ENCODE peak calls at places on chromosome 7, in six cellular contexts. B is breast epithelium, W is GM12878, U is HL-60, C is HepG2, Y is GM23338. M is an unnamed sample.

GRCh38 chr7:36652431-36652830 is 71.9 kb downstream of the AOAH start:
- DNase-seq in B (no peak), C (no peak), Y (no peak), U (no peak), W (no peak), M (no peak)

GRCh38 chr7:30445770-30446169 is 32.8 kb downstream of the NOD1 start:
- DNase-seq in U (peak; percentile 92), W (peak; percentile 82), Y (peak; percentile 74), B (no peak), C (peak; percentile 74), M (peak; percentile 45)

GRCh38 chr7:8388257-8388625 is 45.2 kb upstream of the NXPH1 start:
- DNase-seq in C (no peak), B (no peak), U (no peak), Y (no peak), W (no peak), M (no peak)

GRCh38 chr7:100827330-100828226 is at the start of gene EPHB4:
- DNase-seq in W (no peak), B (peak; percentile 76), C (peak; percentile 90), Y (peak; percentile 98), U (peak; percentile 54), M (peak; percentile 64)

GRCh38 chr7:12757443-12757842 is 70.0 kb downstream of the ARL4A start:
- DNase-seq in B (no peak), Y (no peak), W (no peak), C (no peak), U (no peak), M (no peak)

GRCh38 chr7:121133444-121133843 is 144.9 kb downstream of the CPED1 start:
- DNase-seq in W (no peak), C (no peak), U (no peak), Y (no peak), B (no peak), M (no peak)

GRCh38 chr7:114416089-114416990 is 1.7 kb downstream of the FOXP2 start:
- DNase-seq in C (no peak), U (no peak), Y (no peak), W (no peak), B (no peak), M (no peak)

GRCh38 chr7:21867816-21868646 is 77.7 kb downstream of the CDCA7L start:
- DNase-seq in B (no peak), U (no peak), W (no peak), Y (peak; percentile 47), C (no peak), M (no peak)

GRCh38 chr7:54944179-54944578 is 74.6 kb upstream of the EGFR start:
- DNase-seq in Y (no peak), W (no peak), U (no peak), B (no peak), C (no peak), M (no peak)

GRCh38 chr7:129010075-129010474 is 44.8 kb downstream of the TNPO3 start:
- DNase-seq in Y (no peak), U (no peak), W (no peak), B (no peak), C (no peak), M (no peak)

GRCh38 chr7:157468221-157469111 is 131.7 kb downstream of the DNAJB6 start:
- DNase-seq in W (no peak), C (no peak), B (no peak), Y (no peak), U (no peak), M (no peak)

GRCh38 chr7:66205736-66206080 is 574 bp downstream of the TPST1 start:
- DNase-seq in Y (peak; percentile 27), W (no peak), C (no peak), B (no peak), U (no peak), M (no peak)

GRCh38 chr7:155830961-155831806 is 18.9 kb upstream of the SHH start:
- DNase-seq in C (no peak), B (no peak), Y (no peak), U (no peak), W (no peak), M (no peak)

GRCh38 chr7:44646176-44646920 is 39.9 kb downstream of the OGDH start:
- DNase-seq in B (no peak), U (no peak), W (no peak), Y (no peak), C (no peak), M (no peak)

GRCh38 chr7:140435252-140435895 is 31.5 kb downstream of the RAB19 start:
- DNase-seq in U (no peak), B (no peak), C (no peak), Y (peak; percentile 58), W (no peak), M (no peak)

GRCh38 chr7:55248526-55248925 is 116.6 kb upstream of the LANCL2 start:
- DNase-seq in U (no peak), B (no peak), W (no peak), Y (no peak), C (no peak), M (no peak)

GRCh38 chr7:22357311-22358175 is 589 bp upstream of the RAPGEF5 start:
- DNase-seq in W (no peak), Y (peak; percentile 49), C (peak; percentile 84), U (no peak), B (no peak), M (no peak)

GRCh38 chr7:77550586-77550985 is 13.5 kb downstream of the PTPN12 start:
- DNase-seq in B (no peak), W (no peak), U (no peak), Y (no peak), C (no peak), M (no peak)

GRCh38 chr7:4951903-4952636 is 6.9 kb downstream of the MMD2 start:
- DNase-seq in B (no peak), U (no peak), C (no peak), Y (peak; percentile 59), W (peak; percentile 13), M (no peak)

GRCh38 chr7:129434846-129435318 is 650 bp downstream of the STRIP2 start:
- DNase-seq in B (no peak), C (peak; percentile 2), Y (peak; percentile 65), W (no peak), U (no peak), M (no peak)

GRCh38 chr7:157496426-157497275 is 159.8 kb downstream of the DNAJB6 start:
- DNase-seq in B (no peak), U (no peak), W (no peak), C (no peak), Y (no peak), M (no peak)

GRCh38 chr7:133036290-133036689 is 45.6 kb downstream of the CHCHD3 start:
- DNase-seq in Y (no peak), W (no peak), B (no peak), C (no peak), U (no peak), M (no peak)

GRCh38 chr7:123329988-123330643 is 130.3 kb upstream of the SLC13A1 start:
- DNase-seq in W (no peak), C (no peak), U (no peak), B (no peak), Y (peak; percentile 6), M (no peak)

GRCh38 chr7:93719546-93719945 is 145.0 kb upstream of the CALCR start:
- DNase-seq in B (no peak), W (no peak), Y (no peak), U (no peak), C (no peak), M (no peak)

GRCh38 chr7:133155121-133155520 is 73.2 kb upstream of the CHCHD3 start:
- DNase-seq in W (no peak), U (no peak), Y (no peak), C (no peak), B (no peak), M (no peak)

GRCh38 chr7:74311305-74311744 is 22.1 kb downstream of the CLIP2 start:
- DNase-seq in B (no peak), W (no peak), C (no peak), Y (no peak), U (no peak), M (no peak)

DNA sequence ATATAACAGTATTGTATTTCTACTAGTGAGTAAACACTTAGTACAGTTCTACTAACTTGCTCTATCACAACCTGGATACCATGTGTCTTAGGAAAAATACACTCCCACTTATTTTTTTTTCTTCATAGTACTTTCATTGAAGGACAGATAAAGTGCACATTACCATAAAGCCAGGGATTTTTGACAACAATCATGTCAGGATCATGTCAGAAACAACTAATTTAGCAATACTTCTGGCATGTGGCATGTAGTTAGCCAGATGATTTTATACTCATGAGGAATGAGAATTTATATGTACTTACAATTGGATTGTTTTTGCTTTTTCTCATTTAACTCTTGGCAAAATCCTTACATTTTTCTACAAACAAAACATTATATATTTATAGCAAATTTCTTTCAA is 630.8 kb upstream of the GRM3 start:
- DNase-seq in W (no peak), Y (no peak), C (no peak), U (no peak), B (no peak), M (no peak)
- TF ChIP-seq POLR2AphosphoS5 in W (no peak), Y (no peak), C (no peak), U (no peak), B (no peak), M (no peak)

GRCh38 chr7:6442114-6442513 is 5.6 kb downstream of the DAGLB start:
- DNase-seq in B (no peak), C (no peak), Y (no peak), W (no peak), U (no peak), M (no peak)

GRCh38 chr7:6443372-6443941 is 4.3 kb downstream of the DAGLB start:
- DNase-seq in Y (no peak), U (no peak), W (no peak), B (no peak), C (peak; percentile 18), M (no peak)

GRCh38 chr7:6438427-6438826 is 9.3 kb downstream of the DAGLB start:
- DNase-seq in U (no peak), W (no peak), B (no peak), Y (no peak), C (no peak), M (no peak)

GRCh38 chr7:6437251-6437650 is 10.5 kb downstream of the DAGLB start:
- DNase-seq in W (no peak), U (no peak), Y (no peak), B (no peak), C (peak; percentile 32), M (no peak)

GRCh38 chr7:6440381-6440780 is 7.4 kb downstream of the DAGLB start:
- DNase-seq in Y (peak; percentile 49), B (no peak), U (no peak), W (no peak), C (no peak), M (no peak)
- TF ChIP-seq POLR2AphosphoS5 in Y (no peak), B (no peak), U (no peak), W (no peak), C (no peak), M (no peak)

GRCh38 chr7:131105803-131106680 is 221.6 kb upstream of the MKLN1 start:
- DNase-seq in C (peak; percentile 59), U (peak; percentile 49), Y (peak; percentile 70), W (no peak), B (peak; percentile 74), M (no peak)
- TF ChIP-seq POLR2AphosphoS5 in C (no peak), U (no peak), Y (peak; percentile 27), W (peak; percentile 82), B (peak; percentile 85), M (no peak)

DNA sequence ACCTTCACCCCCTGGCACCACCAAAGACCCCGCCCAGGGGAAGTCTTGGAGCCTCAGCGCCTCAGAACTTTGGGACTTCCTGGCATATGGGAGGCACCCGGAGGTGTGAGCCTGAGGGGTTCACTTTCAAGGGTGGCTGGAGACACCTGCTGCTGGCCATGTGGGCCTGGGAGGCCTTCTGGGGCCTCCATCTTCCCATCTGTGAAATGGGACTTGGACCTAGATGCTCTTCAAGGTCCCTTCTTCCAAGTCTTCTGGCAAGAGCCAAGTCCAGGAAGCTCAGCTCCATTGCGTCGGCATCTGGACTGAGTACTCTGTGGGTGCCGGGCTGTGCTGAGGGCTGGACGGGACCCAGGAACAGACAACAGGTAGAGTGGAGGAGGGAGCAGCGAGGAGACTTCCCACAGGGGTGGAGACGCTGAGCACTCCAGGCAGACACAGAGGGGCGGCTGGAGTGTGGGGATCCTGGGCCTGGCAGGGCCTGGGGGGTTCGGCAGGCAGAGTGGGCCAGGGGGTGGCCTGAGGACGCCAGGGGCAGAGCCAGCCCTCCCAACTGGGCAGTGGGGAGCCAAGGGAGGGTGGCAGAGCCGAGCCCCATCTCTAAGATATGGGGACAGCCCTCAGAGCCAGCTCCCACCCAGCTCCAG is 9.3 kb upstream of the LFNG start:
- DNase-seq in C (no peak), B (no peak), U (no peak), W (no peak), Y (no peak), M (no peak)
- TF ChIP-seq POLR2AphosphoS5 in C (no peak), B (no peak), U (no peak), W (no peak), Y (no peak), M (no peak)

M was measured in SK-N-MC.